ENCODE peak calls at places on chromosomes 3 and 15, in seven cellular contexts. E, N, C, T, U, H and D are unnamed samples.
A peak's percentile ranks its signal among the peaks of the same experiment; 100 is the strongest.

GRCh38 chr3:108462899-108463298 is 47.5 kb downstream of the MYH15 start:
- DNase-seq in E (no peak), N (no peak), C (no peak), T (no peak), U (no peak), H (no peak), D (no peak)

GRCh38 chr3:120772081-120772480 is 29.5 kb downstream of the GTF2E1 start:
- DNase-seq in E (no peak), N (no peak), C (no peak), T (no peak), U (no peak), H (no peak), D (no peak)

GRCh38 chr15:52483712-52484111 is 45.0 kb downstream of the MYO5A start:
- DNase-seq in E (no peak), N (no peak), C (no peak), T (no peak), U (no peak), H (no peak), D (no peak)

GRCh38 chr3:73569246-73569760 is 55.4 kb downstream of the PDZRN3 start:
- DNase-seq in E (no peak), N (no peak), C (no peak), T (no peak), U (no peak), H (no peak), D (no peak)

GRCh38 chr3:126925411-126926171 is 57.3 kb upstream of the PLXNA1 start:
- DNase-seq in E (no peak), N (no peak), C (no peak), T (no peak), U (no peak), H (peak; percentile 61), D (no peak)

GRCh38 chr3:26259166-26259565 is 363.4 kb upstream of the LRRC3B start:
- DNase-seq in E (no peak), N (no peak), C (no peak), T (no peak), U (no peak), H (no peak), D (no peak)

GRCh38 chr15:67746022-67746421 is 79.3 kb upstream of the SKOR1 start:
- DNase-seq in E (no peak), N (no peak), C (no peak), T (no peak), U (no peak), H (no peak), D (no peak)

GRCh38 chr3:151230644-151231043 is 27.6 kb upstream of the GPR171 start:
- DNase-seq in E (no peak), N (no peak), C (no peak), T (no peak), U (no peak), H (no peak), D (no peak)

GRCh38 chr3:108202834-108203233 is 19.4 kb downstream of the IFT57 start:
- DNase-seq in E (no peak), N (no peak), C (no peak), T (no peak), U (no peak), H (no peak), D (no peak)

GRCh38 chr3:14429237-14429636 is 26.8 kb downstream of the SLC6A6 start:
- DNase-seq in E (no peak), N (no peak), C (no peak), T (no peak), U (no peak), H (no peak), D (no peak)

GRCh38 chr3:193095366-193095765 is 145.7 kb upstream of the PLAAT1 start:
- DNase-seq in E (no peak), N (no peak), C (no peak), T (no peak), U (no peak), H (no peak), D (no peak)

GRCh38 chr3:12822725-12823373 is 18.5 kb downstream of the RPL32 start:
- DNase-seq in E (peak; percentile 29), N (no peak), C (no peak), T (no peak), U (no peak), H (no peak), D (no peak)

GRCh38 chr3:46186856-46187700 is 21.0 kb downstream of the CCR1 start:
- DNase-seq in E (no peak), N (no peak), C (no peak), T (no peak), U (no peak), H (no peak), D (no peak)

GRCh38 chr15:74243431-74243830 is 7.3 kb downstream of the CCDC33 start:
- DNase-seq in E (no peak), N (no peak), C (no peak), T (no peak), U (no peak), H (no peak), D (no peak)

GRCh38 chr15:48112242-48112641 is 8.5 kb upstream of the SLC24A5 start:
- DNase-seq in E (peak; percentile 16), N (no peak), C (no peak), T (no peak), U (no peak), H (no peak), D (peak; percentile 90)

GRCh38 chr3:40505599-40506462 is at the start of gene ZNF620:
- DNase-seq in E (peak; percentile 92), N (peak; percentile 92), C (peak; percentile 86), T (peak; percentile 78), U (peak; percentile 57), H (peak; percentile 91), D (peak; percentile 92)

GRCh38 chr3:59775781-59776270 is 726.0 kb upstream of the CFAP20DC start:
- DNase-seq in E (no peak), N (no peak), C (no peak), T (no peak), U (no peak), H (no peak), D (no peak)

GRCh38 chr15:94322141-94322540 is 90.8 kb downstream of the MCTP2 start:
- DNase-seq in E (no peak), N (no peak), C (no peak), T (no peak), U (no peak), H (no peak), D (no peak)

GRCh38 chr3:30620402-30621360 is 14.3 kb downstream of the TGFBR2 start:
- DNase-seq in E (no peak), N (no peak), C (no peak), T (no peak), U (no peak), H (no peak), D (no peak)

GRCh38 chr3:43378066-43378935 is 92.0 kb downstream of the SNRK start:
- DNase-seq in E (peak; percentile 31), N (no peak), C (peak; percentile 75), T (peak; percentile 72), U (no peak), H (no peak), D (peak; percentile 91)

GRCh38 chr3:86702381-86702958 is 288.5 kb downstream of the VGLL3 start:
- DNase-seq in E (no peak), N (no peak), C (no peak), T (peak; percentile 8), U (no peak), H (no peak), D (no peak)

GRCh38 chr3:39148116-39149058 is 5.0 kb downstream of the CSRNP1 start:
- DNase-seq in E (no peak), N (no peak), C (no peak), T (peak; percentile 42), U (peak; percentile 21), H (no peak), D (no peak)

GRCh38 chr3:159929894-159930235 is 58.8 kb upstream of the IL12A start:
- DNase-seq in E (no peak), N (no peak), C (no peak), T (no peak), U (no peak), H (no peak), D (peak; percentile 88)

GRCh38 chr3:71175722-71176365 is 407.7 kb downstream of the FOXP1 start:
- DNase-seq in E (no peak), N (no peak), C (no peak), T (no peak), U (no peak), H (no peak), D (no peak)
- H3K36me3 ChIP-seq in E (peaks cover 12% of the 10 kb centered on the region), N (no peaks in the 10 kb centered on the region), C (no peaks in the 10 kb centered on the region), T (no peaks in the 10 kb centered on the region), U (no peaks in the 10 kb centered on the region), H (no peaks in the 10 kb centered on the region), D (no peaks in the 10 kb centered on the region)

GRCh38 chr15:78131295-78132021 is at the start of gene CIB2:
- DNase-seq in E (peak; percentile 43), N (peak; percentile 95), C (peak; percentile 73), T (peak; percentile 93), U (peak; percentile 46), H (peak; percentile 84), D (no peak)
- TF ChIP-seq POLR2A in E (no peak), N (no peak), C (no peak), T (peak; percentile 83), U (no peak), H (no peak), D (no peak)

DNA sequence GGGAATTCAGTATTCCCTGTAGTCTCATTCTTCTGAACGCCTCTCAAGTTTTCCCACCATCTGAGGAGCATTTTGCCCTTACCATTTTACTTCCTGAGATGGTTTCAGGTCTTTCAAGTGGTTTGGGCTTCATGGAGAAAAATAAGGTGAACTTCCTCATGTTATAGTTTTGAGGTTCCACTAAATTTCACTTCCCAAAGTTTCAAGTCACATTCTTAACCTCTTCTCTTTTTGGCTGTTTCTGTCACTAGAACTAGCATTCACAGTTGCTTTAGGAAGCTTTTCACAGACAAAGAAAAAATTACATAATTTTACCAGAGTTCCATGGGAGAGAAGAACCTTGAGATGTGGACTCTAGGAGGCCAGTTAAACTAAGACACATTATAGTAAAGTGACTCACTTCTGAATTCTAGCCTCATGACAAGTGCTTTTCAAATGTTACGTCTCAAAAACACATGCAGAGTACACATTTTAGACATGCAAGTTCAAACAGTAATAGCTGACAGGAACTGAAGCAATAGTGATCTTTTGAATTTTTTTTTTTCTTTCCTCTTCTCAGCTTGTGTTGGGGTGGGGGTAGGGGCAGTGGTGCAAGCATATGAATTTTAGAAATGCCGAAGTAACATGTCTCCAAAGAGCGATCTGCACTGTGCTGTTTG is 39.9 kb upstream of the LRTM1 start:
- DNase-seq in E (no peak), N (no peak), C (no peak), T (no peak), U (no peak), H (no peak), D (no peak)
- TF ChIP-seq POLR2AphosphoS5 in E (no peak), N (no peak), C (no peak), T (no peak), U (no peak), H (no peak), D (no peak)

DNA sequence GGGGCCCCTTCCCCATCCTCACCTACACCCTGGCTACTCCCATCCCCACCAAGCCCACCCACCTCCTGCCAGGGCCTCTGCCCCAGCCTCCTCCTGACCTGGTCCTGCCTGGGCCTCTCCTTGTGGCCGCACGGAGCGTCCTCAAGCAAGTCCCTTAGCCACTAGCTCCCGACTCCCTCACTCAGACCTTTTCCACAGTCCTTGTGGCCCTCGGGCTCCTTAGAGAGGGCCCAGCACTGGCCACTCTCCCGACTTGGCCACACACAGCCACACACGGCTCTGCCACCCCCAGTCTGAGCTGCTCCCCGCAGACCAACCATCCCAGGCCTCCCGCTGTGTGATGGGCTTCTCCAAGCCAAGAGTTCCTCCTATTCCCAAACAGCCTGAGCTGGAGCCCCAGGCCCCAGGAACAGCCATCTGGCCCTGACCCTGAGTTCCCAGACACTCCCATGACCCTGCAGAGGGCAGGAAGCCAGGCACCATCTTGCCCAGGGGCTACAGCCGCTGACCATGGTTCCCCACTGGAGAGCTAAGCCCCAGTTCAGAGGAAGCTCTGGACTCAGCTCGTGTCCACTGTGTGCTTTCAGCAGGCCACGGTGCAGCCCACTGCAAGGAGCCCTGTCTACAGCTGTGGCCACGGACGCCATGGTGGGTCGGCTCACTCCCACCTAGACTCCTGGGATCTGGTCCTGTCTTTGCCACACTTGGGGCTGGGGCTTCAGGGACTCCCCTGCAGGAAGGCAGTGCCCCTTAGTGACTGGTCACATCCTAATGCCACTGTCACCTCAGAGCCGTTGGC is 7.0 kb upstream of the RAB43 start:
- DNase-seq in E (no peak), N (peak; percentile 52), C (no peak), T (no peak), U (no peak), H (no peak), D (no peak)
- H3K36me3 ChIP-seq in E (peaks cover 36% of the 10 kb centered on the region), N (peaks cover 56% of the 10 kb centered on the region), C (peaks cover 76% of the 10 kb centered on the region), T (peaks cover 37% of the 10 kb centered on the region), U (no peaks in the 10 kb centered on the region), H (peaks cover 32% of the 10 kb centered on the region), D (peaks cover 68% of the 10 kb centered on the region)